ENCODE peak calls at places on chromosomes 2 and 18, in eight cellular contexts. P is HTR-8/SVneo, C is GM13976, W is Peyer's patch, O is NCI-H524, S is activated T-cell treated with anti-CD3 and anti-CD28 coated beads for 1 hour, J is B cell, H is AG10803. T is an unnamed sample.

GRCh38 chr2:52454962-52455361 is 1312.6 kb upstream of the CHAC2 start:
- DNase-seq in P (no peak), C (no peak), W (no peak), O (no peak), S (no peak), J (no peak), H (no peak), T (no peak)

GRCh38 chr18:41829648-41830516 is 125.2 kb upstream of the PIK3C3 start:
- DNase-seq in P (peak; percentile 11), C (no peak), W (no peak), O (no peak), S (no peak), J (no peak), H (no peak), T (no peak)

GRCh38 chr2:84694088-84694622 is 177.9 kb downstream of the DNAH6 start:
- DNase-seq in P (no peak), C (no peak), W (no peak), O (no peak), S (peak; percentile 3), J (no peak), H (no peak), T (no peak)

GRCh38 chr2:216081487-216082387 is at the start of the genes PECR and TMEM169:
- DNase-seq in P (peak; percentile 88), C (peak; percentile 94), W (peak; percentile 85), O (peak; percentile 72), S (peak; percentile 63), J (peak; percentile 92), H (peak; percentile 51), T (peak; percentile 43)

GRCh38 chr2:190357596-190357995 is 14.2 kb downstream of the INPP1 start:
- DNase-seq in P (no peak), C (no peak), W (no peak), O (no peak), S (no peak), J (no peak), H (no peak), T (no peak)

GRCh38 chr2:241150660-241151530 is 628 bp downstream of the PPP1R7 start:
- DNase-seq in P (no peak), C (no peak), W (no peak), O (no peak), S (no peak), J (no peak), H (no peak), T (peak; percentile 21)

GRCh38 chr2:224645722-224646121 is 60.6 kb upstream of the CUL3 start:
- DNase-seq in P (no peak), C (no peak), W (no peak), O (no peak), S (no peak), J (no peak), H (no peak), T (no peak)

GRCh38 chr2:147017976-147018645 is 826.7 kb upstream of the ACVR2A start:
- DNase-seq in P (no peak), C (no peak), W (no peak), O (no peak), S (no peak), J (no peak), H (no peak), T (no peak)

GRCh38 chr18:22932885-22933205 is 283 bp upstream of the RBBP8 start:
- DNase-seq in P (no peak), C (no peak), W (no peak), O (no peak), S (no peak), J (no peak), H (no peak), T (no peak)

GRCh38 chr2:111178730-111179405 is 58.2 kb downstream of the BCL2L11 start:
- DNase-seq in P (no peak), C (no peak), W (no peak), O (peak; percentile 9), S (no peak), J (no peak), H (peak; percentile 10), T (no peak)

GRCh38 chr2:12232876-12233275 is 483.9 kb upstream of the TRIB2 start:
- DNase-seq in P (no peak), C (no peak), W (no peak), O (no peak), S (no peak), J (no peak), H (peak; percentile 47), T (no peak)

GRCh38 chr2:32824415-32824814 is 122.3 kb upstream of the LTBP1 start:
- DNase-seq in P (no peak), C (no peak), W (no peak), O (no peak), S (no peak), J (no peak), H (no peak), T (no peak)

GRCh38 chr2:120722603-120723421 is 12.9 kb upstream of the GLI2 start:
- DNase-seq in P (peak; percentile 52), C (no peak), W (no peak), O (no peak), S (no peak), J (no peak), H (peak; percentile 56), T (no peak)

GRCh38 chr2:7010376-7010775 is 93.2 kb downstream of the RNF144A start:
- DNase-seq in P (no peak), C (no peak), W (no peak), O (no peak), S (no peak), J (no peak), H (peak; percentile 93), T (no peak)

GRCh38 chr18:35691625-35692024 is 110.1 kb downstream of the GALNT1 start:
- DNase-seq in P (no peak), C (no peak), W (no peak), O (no peak), S (no peak), J (no peak), H (no peak), T (no peak)

GRCh38 chr2:45992021-45992745 is 305.0 kb upstream of the EPAS1 start:
- DNase-seq in P (no peak), C (no peak), W (no peak), O (no peak), S (no peak), J (no peak), H (peak; percentile 99), T (peak; percentile 77)

GRCh38 chr2:199019898-199020507 is 437.7 kb downstream of the SATB2 start:
- DNase-seq in P (peak; percentile 7), C (no peak), W (no peak), O (peak; percentile 55), S (no peak), J (no peak), H (peak; percentile 65), T (no peak)

GRCh38 chr2:109280804-109281203 is 151.8 kb downstream of the SH3RF3 start:
- DNase-seq in P (no peak), C (no peak), W (no peak), O (peak; percentile 54), S (no peak), J (no peak), H (no peak), T (no peak)

GRCh38 chr2:159072795-159073194 is 104.4 kb downstream of the TANC1 start:
- DNase-seq in P (no peak), C (no peak), W (no peak), O (no peak), S (no peak), J (no peak), H (peak; percentile 65), T (no peak)

GRCh38 chr2:206993964-206994363 is 54.6 kb downstream of the CPO start:
- DNase-seq in P (peak; percentile 18), C (no peak), W (no peak), O (no peak), S (no peak), J (no peak), H (peak; percentile 35), T (no peak)

GRCh38 chr2:119491776-119492525 is 32.3 kb downstream of the SCTR start:
- DNase-seq in P (peak; percentile 85), C (no peak), W (no peak), O (no peak), S (no peak), J (no peak), H (peak; percentile 87), T (no peak)

GRCh38 chr18:59909289-59910036 is 9.7 kb downstream of the PMAIP1 start:
- DNase-seq in P (no peak), C (no peak), W (no peak), O (no peak), S (no peak), J (no peak), H (no peak), T (no peak)

GRCh38 chr2:98912221-98912851 is 23.7 kb downstream of the CRACDL start:
- DNase-seq in P (peak; percentile 90), C (no peak), W (no peak), O (no peak), S (no peak), J (no peak), H (peak; percentile 81), T (peak; percentile 41)

GRCh38 chr18:64407606-64408005 is 258.7 kb upstream of the LINC00305 start:
- DNase-seq in P (no peak), C (no peak), W (no peak), O (no peak), S (no peak), J (no peak), H (no peak), T (no peak)

GRCh38 chr18:13547347-13547746 is 179.0 kb downstream of the FAM210A start:
- DNase-seq in P (no peak), C (no peak), W (peak; percentile 13), O (no peak), S (no peak), J (no peak), H (no peak), T (no peak)

GRCh38 chr2:26674002-26674751 is 18.3 kb upstream of the KCNK3 start:
- DNase-seq in P (no peak), C (no peak), W (no peak), O (no peak), S (no peak), J (no peak), H (no peak), T (peak; percentile 22)

GRCh38 chr2:135304694-135305093 is 226.3 kb downstream of the ZRANB3 start:
- DNase-seq in P (no peak), C (no peak), W (no peak), O (no peak), S (no peak), J (no peak), H (no peak), T (no peak)

GRCh38 chr18:58394046-58394445 is 234.8 kb downstream of the ALPK2 start:
- DNase-seq in P (no peak), C (no peak), W (no peak), O (no peak), S (no peak), J (no peak), H (peak; percentile 13), T (no peak)

GRCh38 chr2:135257383-135258090 is 205.4 kb downstream of the RAB3GAP1 start:
- DNase-seq in P (no peak), C (no peak), W (no peak), O (no peak), S (no peak), J (no peak), H (peak; percentile 83), T (no peak)

T was measured in breast epithelium.